ENCODE peak calls at places on chromosomes 16 and 17, in six cellular contexts. A is GM23248; R is CD8-positive, alpha-beta memory T cell; E is heart left ventricle; P is IMR-90; U is fibroblast of mammary gland. V is an unnamed sample.

GRCh38 chr17:34727601-34728000 is 148.2 kb downstream of the TMEM132E start:
- DNase-seq in P (no peak), U (no peak), A (no peak), E (no peak), R (no peak), V (no peak)

GRCh38 chr17:74780443-74781238 is 4.5 kb upstream of the NAT9 start:
- DNase-seq in E (no peak), R (no peak), P (no peak), U (peak; percentile 12), A (no peak), V (peak; percentile 61)

GRCh38 chr16:51607202-51607756 is 456.2 kb upstream of the SALL1 start:
- DNase-seq in E (no peak), U (no peak), R (no peak), P (no peak), A (no peak), V (no peak)

GRCh38 chr17:3759597-3760216 is 36.0 kb downstream of the HASPIN start:
- DNase-seq in P (no peak), A (no peak), E (no peak), U (no peak), R (no peak), V (no peak)

GRCh38 chr16:12079411-12079965 is 103.0 kb downstream of the SNX29 start:
- DNase-seq in U (no peak), A (no peak), P (no peak), R (peak; percentile 54), E (no peak), V (no peak)

GRCh38 chr17:50850640-50851039 is 15.3 kb downstream of the WFIKKN2 start:
- DNase-seq in E (no peak), U (no peak), P (no peak), R (no peak), A (no peak), V (no peak)

GRCh38 chr16:30927789-30928378 is 4.5 kb downstream of the FBXL19 start:
- DNase-seq in A (peak; percentile 59), R (peak; percentile 25), U (peak; percentile 39), P (peak; percentile 25), E (peak; percentile 66), V (peak; percentile 31)

GRCh38 chr16:69465881-69466280 is 41.5 kb downstream of the CYB5B start:
- DNase-seq in E (no peak), R (no peak), U (no peak), A (no peak), P (no peak), V (no peak)

GRCh38 chr16:67942200-67942509 is 1.8 kb downstream of the LCAT start:
- DNase-seq in U (peak; percentile 39), A (peak; percentile 60), R (peak; percentile 22), P (peak; percentile 20), E (no peak), V (peak; percentile 29)

GRCh38 chr16:12639044-12639443 is 164.6 kb downstream of the CPPED1 start:
- DNase-seq in A (peak; percentile 76), E (no peak), R (no peak), U (peak; percentile 77), P (peak; percentile 39), V (peak; percentile 42)

GRCh38 chr16:86355114-86355513 is 155.2 kb upstream of the FOXF1 start:
- DNase-seq in E (no peak), R (no peak), A (peak; percentile 63), U (no peak), P (peak; percentile 55), V (no peak)

GRCh38 chr16:59108374-59108773 is 374.3 kb upstream of the GOT2 start:
- DNase-seq in P (no peak), R (no peak), U (no peak), A (no peak), E (no peak), V (no peak)

GRCh38 chr16:59116744-59117143 is 382.6 kb upstream of the GOT2 start:
- DNase-seq in P (no peak), A (no peak), U (no peak), R (no peak), E (no peak), V (no peak)

GRCh38 chr16:59114790-59115189 is 380.7 kb upstream of the GOT2 start:
- DNase-seq in U (no peak), R (no peak), E (no peak), P (no peak), A (no peak), V (no peak)

GRCh38 chr16:59111280-59111679 is 377.2 kb upstream of the GOT2 start:
- DNase-seq in E (no peak), R (no peak), U (no peak), P (no peak), A (no peak), V (no peak)

DNA sequence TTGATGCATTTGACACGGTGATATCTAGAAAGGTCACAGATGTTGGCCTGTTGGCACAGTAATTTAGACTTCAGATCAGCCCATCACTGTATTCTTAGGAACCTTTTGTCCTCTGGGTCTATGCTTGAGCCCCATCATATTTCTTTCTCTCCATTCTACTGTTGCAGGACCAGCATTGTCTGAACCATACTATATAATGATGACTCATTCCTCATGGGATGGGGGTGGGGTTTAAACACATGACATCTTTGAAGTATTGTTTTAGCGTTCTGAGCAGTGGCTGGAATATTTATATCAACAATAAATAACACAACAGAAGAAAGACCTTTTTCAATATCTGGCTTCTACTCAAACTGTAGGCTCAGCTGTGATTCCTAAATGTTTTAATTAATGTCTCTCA is 378.9 kb upstream of the GOT2 start:
- DNase-seq in A (no peak), U (no peak), E (no peak), R (no peak), P (no peak), V (no peak)
- H3K4me3 ChIP-seq in A (no peak overlapping the region), U (no peak overlapping the region), E (no peak overlapping the region), R (no peak overlapping the region), P (no peak overlapping the region), V (no peak overlapping the region)

DNA sequence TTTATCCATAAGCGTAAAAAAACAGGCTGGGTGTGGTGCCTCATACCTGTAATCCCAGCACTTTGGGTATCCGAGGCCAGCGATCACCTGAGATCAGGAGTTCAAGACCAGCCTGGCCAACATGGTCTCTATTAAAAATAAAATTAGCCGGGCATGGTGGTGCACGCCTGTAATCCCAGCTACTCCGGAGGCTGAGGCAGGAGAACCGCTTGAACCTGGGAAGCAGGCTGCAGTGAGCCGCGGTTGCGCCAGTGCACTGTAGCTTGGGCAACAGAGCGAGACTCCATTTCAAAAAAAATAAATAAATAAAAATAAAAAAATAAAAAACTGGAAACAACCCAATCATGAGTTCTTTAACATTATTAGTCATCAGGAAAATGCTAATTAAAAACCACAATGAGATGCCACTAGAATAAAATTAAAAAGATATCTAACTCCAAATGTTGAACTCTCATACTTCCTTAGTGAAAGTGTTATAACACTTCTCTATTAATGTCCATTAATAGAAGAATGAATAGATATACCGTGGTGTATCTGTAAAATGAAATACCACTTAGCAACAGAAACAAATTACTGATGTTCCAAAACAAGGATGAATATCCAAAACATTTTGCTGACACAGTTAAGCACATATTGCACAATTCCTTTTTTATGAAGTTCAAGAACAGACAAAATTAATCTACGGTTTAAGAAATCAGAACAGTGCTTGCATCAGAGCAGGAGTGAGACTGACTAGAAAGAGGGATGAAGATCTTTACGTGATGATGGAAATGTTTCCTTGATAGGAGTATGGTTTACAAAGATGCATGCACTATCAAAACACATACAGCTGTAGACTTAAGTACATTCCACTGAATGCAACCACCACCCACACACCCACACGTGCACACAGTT is 13.0 kb downstream of the MPHOSPH6 start:
- DNase-seq in E (no peak), A (peak; percentile 70), R (no peak), P (peak; percentile 13), U (peak; percentile 75), V (no peak)
- H3K4me3 ChIP-seq in E (no peak overlapping the region), A (no peak overlapping the region), R (no peak overlapping the region), P (no peak overlapping the region), U (no peak overlapping the region), V (no peak overlapping the region)

GRCh38 chr17:79748296-79749099 is 17.8 kb downstream of the ENPP7 start:
- DNase-seq in E (no peak), P (no peak), R (no peak), A (no peak), U (no peak), V (no peak)

GRCh38 chr17:79745641-79746105 is 14.9 kb downstream of the ENPP7 start:
- DNase-seq in U (no peak), P (no peak), A (no peak), R (peak; percentile 22), E (no peak), V (no peak)

GRCh38 chr17:79746955-79747507 is 16.3 kb downstream of the ENPP7 start:
- DNase-seq in R (no peak), U (no peak), E (no peak), P (no peak), A (peak; percentile 16), V (no peak)

GRCh38 chr17:79749156-79749815 is 18.5 kb downstream of the ENPP7 start:
- DNase-seq in R (no peak), A (peak; percentile 89), U (peak; percentile 80), E (no peak), P (peak; percentile 73), V (peak; percentile 27)

DNA sequence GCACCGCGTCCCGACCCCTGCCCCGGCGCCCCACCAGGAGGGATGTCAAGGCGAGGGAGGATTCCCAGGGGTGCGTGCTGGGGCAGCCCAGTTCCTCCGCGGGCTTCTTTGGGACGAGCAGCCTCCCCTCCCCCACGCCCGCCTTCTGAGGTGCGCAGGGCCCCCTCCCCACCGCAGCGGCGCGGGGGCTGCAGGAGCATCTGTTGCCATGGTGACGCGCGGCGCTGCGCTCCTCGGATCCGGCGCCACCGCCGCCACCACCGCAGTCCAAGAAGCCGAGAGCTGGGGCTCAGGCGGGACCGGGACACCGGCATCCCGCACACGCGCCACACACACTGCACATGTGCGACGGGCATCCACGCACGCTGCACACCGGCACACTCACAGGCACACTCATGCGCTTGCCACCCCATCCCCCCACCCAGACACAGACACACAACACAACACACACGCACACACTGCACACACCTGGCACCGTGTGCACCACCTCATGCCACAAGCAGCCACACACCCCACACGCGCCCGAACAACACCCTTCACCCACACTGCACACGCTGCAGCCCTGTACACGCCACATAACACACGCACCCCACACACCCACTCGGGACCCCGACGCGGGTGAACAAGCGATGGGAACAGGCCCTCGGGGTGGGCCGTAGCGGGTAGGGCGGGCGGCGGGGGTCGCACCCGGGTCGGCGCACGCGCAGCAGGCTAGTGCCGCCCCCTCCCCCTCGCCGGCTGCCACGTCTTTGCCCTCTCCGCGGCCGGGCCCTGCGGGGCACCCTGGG is 17.0 kb downstream of the ENPP7 start:
- DNase-seq in U (no peak), R (no peak), P (no peak), E (no peak), A (peak; percentile 5), V (no peak)
- H3K4me3 ChIP-seq in U (no peak overlapping the region), R (no peak overlapping the region), P (no peak overlapping the region), E (no peak overlapping the region), A (no peak overlapping the region), V (no peak overlapping the region)

GRCh38 chr17:64387545-64388171 is 3.0 kb downstream of the PECAM1 start:
- DNase-seq in R (no peak), A (no peak), P (no peak), E (peak; percentile 57), U (no peak), V (no peak)
- H3K4me3 ChIP-seq in R (no peak overlapping the region), A (no peak overlapping the region), P (no peak overlapping the region), E (peak overlapping the region; percentile 60), U (no peak overlapping the region), V (no peak overlapping the region)

V was measured in MG63.